ENCODE peak calls at places on chromosomes 7 and 10, in five cellular contexts. K is tibial nerve, M is BE2C, L is upper lobe of left lung, W is left ventricle myocardium inferior. C is an unnamed sample. For H3K36me3, the result is how much of the 10 kb centered on the place peaks cover.

GRCh38 chr7:70380315-70381027 is 751.5 kb upstream of the GALNT17 start:
- DNase-seq in K (peak), M (no peak), L (no peak), W (peak), C (no peak)

GRCh38 chr7:30852360-30852709 is 59.3 kb upstream of the AQP1 start:
- DNase-seq in K (no peak), M (no peak), L (no peak), W (no peak), C (peak)

GRCh38 chr10:131043039-131043691 is 268.4 kb downstream of the TCERG1L start:
- DNase-seq in K (no peak), M (no peak), L (no peak), W (no peak), C (no peak)

GRCh38 chr7:101590663-101591435 is 38.2 kb downstream of the MYL10 start:
- DNase-seq in K (no peak), M (no peak), L (peak), W (no peak), C (no peak)

GRCh38 chr7:77415822-77416620 is at the start of gene GSAP:
- DNase-seq in K (no peak), M (peak), L (peak), W (peak), C (peak)

GRCh38 chr10:1603181-1603580 is 134.1 kb downstream of the ADARB2 start:
- DNase-seq in K (no peak), M (no peak), L (no peak), W (no peak), C (no peak)

GRCh38 chr10:34319197-34319846 is 495.8 kb downstream of the PARD3 start:
- DNase-seq in K (no peak), M (peak), L (no peak), W (no peak), C (no peak)

GRCh38 chr10:24822557-24822956 is 98.9 kb upstream of the ARHGAP21 start:
- DNase-seq in K (no peak), M (no peak), L (no peak), W (no peak), C (no peak)

GRCh38 chr7:94701555-94701973 is 45.6 kb upstream of the SGCE start:
- DNase-seq in K (no peak), M (no peak), L (no peak), W (no peak), C (no peak)

GRCh38 chr10:86363184-86363832 is 3.3 kb downstream of the GRID1 start:
- DNase-seq in K (no peak), M (no peak), L (peak), W (peak), C (peak)

GRCh38 chr7:92461027-92462003 is 14.0 kb downstream of the GATAD1 start:
- DNase-seq in K (no peak), M (peak), L (no peak), W (no peak), C (peak)

GRCh38 chr7:134696261-134696660 is 49.6 kb downstream of the BPGM start:
- DNase-seq in K (no peak), M (no peak), L (no peak), W (no peak), C (no peak)

GRCh38 chr7:157410831-157411556 is 74.2 kb downstream of the DNAJB6 start:
- DNase-seq in K (no peak), M (no peak), L (no peak), W (peak), C (no peak)

GRCh38 chr10:30359373-30360206 is 10.5 kb upstream of the MTPAP start:
- DNase-seq in K (no peak), M (peak), L (peak), W (peak), C (peak)

GRCh38 chr10:43865275-43866135 is 216.8 kb upstream of the ZNF32 start:
- DNase-seq in K (no peak), M (peak), L (no peak), W (no peak), C (no peak)

GRCh38 chr10:65566906-65567305 is 1358.9 kb upstream of the LRRTM3 start:
- DNase-seq in K (no peak), M (no peak), L (no peak), W (no peak), C (no peak)

GRCh38 chr10:36280886-36281499 is 638.9 kb upstream of the FZD8 start:
- DNase-seq in K (no peak), M (no peak), L (peak), W (no peak), C (no peak)

GRCh38 chr10:78756604-78757442 is 311.9 kb upstream of the ZMIZ1 start:
- DNase-seq in K (peak), M (peak), L (no peak), W (peak), C (no peak)

GRCh38 chr7:143362126-143362961 is at the start of gene FAM131B:
- DNase-seq in K (no peak), M (no peak), L (peak), W (no peak), C (peak)

GRCh38 chr7:155516466-155516865 is 29.9 kb downstream of the CNPY1 start:
- DNase-seq in K (no peak), M (no peak), L (no peak), W (no peak), C (no peak)

GRCh38 chr7:155962191-155962967 is 150.1 kb upstream of the SHH start:
- DNase-seq in K (no peak), M (no peak), L (no peak), W (no peak), C (no peak)

GRCh38 chr7:473211-473734 is 46.4 kb downstream of the PDGFA start:
- DNase-seq in K (no peak), M (peak), L (peak), W (no peak), C (no peak)

GRCh38 chr7:99624487-99624886 is 7.7 kb downstream of the ZSCAN25 start:
- DNase-seq in K (no peak), M (no peak), L (peak), W (no peak), C (no peak)

GRCh38 chr7:128940494-128941322 is 3.0 kb downstream of the IRF5 start:
- DNase-seq in K (no peak), M (no peak), L (peak), W (peak), C (no peak)

GRCh38 chr7:155404976-155405375 is 53.0 kb upstream of the EN2 start:
- DNase-seq in K (no peak), M (no peak), L (peak), W (no peak), C (no peak)

GRCh38 chr10:73911553-73912004 is 647 bp downstream of the PLAU start:
- DNase-seq in K (no peak), M (no peak), L (no peak), W (no peak), C (no peak)

GRCh38 chr10:101613646-101614045 is 25.5 kb downstream of the DPCD start:
- DNase-seq in K (no peak), M (no peak), L (no peak), W (no peak), C (no peak)
- H3K36me3 ChIP-seq in K (under half), M (under half), L (under half), W (under half), C (under half)

GRCh38 chr10:89946106-89946505 is 244.7 kb downstream of the KIF20B start:
- DNase-seq in K (no peak), M (no peak), L (no peak), W (no peak), C (no peak)
- H3K4me3 ChIP-seq in K (no peak), M (no peak), L (no peak), W (no peak), C (no peak)

GRCh38 chr10:91788527-91788926 is 9.7 kb upstream of the TNKS2 start:
- DNase-seq in K (no peak), M (no peak), L (no peak), W (no peak), C (no peak)
- TF ChIP-seq CTCF in K (no peak), M (no peak), L (no peak), W (no peak), C (no peak)

DNA sequence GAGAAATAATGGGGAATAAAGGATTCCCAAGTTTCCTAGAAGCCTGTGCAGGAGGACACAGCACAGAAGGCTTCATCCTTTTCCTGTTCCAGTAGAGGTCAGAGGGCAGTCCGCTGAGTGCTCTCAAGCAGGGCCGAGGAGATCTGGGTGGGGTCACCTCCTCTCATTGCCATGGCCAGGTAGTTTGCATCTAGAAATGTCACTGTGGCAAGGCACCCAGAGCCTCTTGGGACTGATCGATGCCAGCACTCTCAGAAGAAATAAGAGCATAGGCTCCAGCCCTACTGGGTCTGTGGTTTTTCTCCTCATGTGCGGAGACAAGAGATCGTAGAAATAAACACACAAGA is 7.9 kb downstream of the NUB1 start:
- DNase-seq in K (no peak), M (no peak), L (no peak), W (no peak), C (no peak)
- H3K36me3 ChIP-seq in K (under half), M (under half), L (under half), W (half or more), C (half or more)

DNA sequence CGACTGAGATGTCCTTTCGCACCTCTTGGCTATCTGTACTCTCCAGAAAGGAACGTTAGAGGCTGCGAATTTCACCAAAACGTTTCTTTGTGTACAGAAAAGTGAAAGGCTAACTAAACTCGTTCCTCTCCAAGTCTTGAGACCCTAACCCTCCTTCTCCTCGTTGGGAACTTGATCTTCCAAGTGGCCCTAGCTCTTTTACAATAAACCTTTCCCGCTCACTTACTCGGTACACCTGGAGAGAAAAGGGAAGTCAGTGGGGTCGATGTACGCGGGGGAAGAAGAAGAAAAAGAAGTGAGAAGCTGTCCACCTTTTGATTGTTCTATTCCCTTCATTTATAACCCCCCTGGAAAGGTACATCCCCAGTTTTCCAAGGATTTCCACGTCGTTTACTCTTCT is 164.9 kb upstream of the PPP1R3A start:
- DNase-seq in K (no peak), M (no peak), L (no peak), W (no peak), C (no peak)
- H3K4me3 ChIP-seq in K (no peak), M (no peak), L (no peak), W (peak), C (peak)

DNA sequence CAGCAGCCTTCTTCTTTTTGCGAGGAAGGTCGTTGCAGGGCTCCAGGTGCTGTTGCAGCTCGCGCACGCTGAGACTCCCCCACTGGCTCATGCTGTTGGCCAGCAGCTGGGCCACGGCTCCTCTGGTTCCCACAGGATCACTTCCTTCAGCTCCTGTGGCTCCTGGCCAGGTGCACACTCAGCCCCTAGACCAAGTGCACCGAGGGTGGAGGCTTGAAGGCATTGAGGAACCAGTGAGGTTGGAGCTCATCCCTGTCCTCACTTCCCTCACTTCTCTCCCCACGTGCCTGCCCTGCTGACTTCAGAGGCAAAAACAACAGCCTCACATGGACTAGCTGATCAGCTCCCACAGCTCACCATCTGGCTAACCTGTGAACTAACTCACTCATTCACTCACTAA is 46.2 kb upstream of the ADRB1 start:
- DNase-seq in K (no peak), M (no peak), L (no peak), W (peak), C (no peak)
- TF ChIP-seq CTCF in K (no peak), M (no peak), L (no peak), W (no peak), C (no peak)

GRCh38 chr10:63206997-63207952 is 74.1 kb downstream of the NRBF2 start:
- DNase-seq in K (no peak), M (no peak), L (no peak), W (no peak), C (no peak)

GRCh38 chr10:63208981-63209380 is 75.9 kb downstream of the NRBF2 start:
- DNase-seq in K (no peak), M (no peak), L (no peak), W (no peak), C (no peak)

GRCh38 chr10:63210611-63211196 is 77.6 kb downstream of the NRBF2 start:
- DNase-seq in K (no peak), M (no peak), L (no peak), W (no peak), C (no peak)

GRCh38 chr10:63206576-63206975 is 73.4 kb downstream of the NRBF2 start:
- DNase-seq in K (no peak), M (no peak), L (no peak), W (no peak), C (no peak)

GRCh38 chr10:63209703-63210102 is 76.6 kb downstream of the NRBF2 start:
- DNase-seq in K (no peak), M (no peak), L (no peak), W (no peak), C (no peak)
- H3K36me3 ChIP-seq in K (under half), M (under half), L (under half), W (half or more), C (half or more)

GRCh38 chr7:28192786-28193581 is 12.4 kb upstream of the JAZF1 start:
- DNase-seq in K (no peak), M (no peak), L (no peak), W (no peak), C (no peak)
- H3K4me3 ChIP-seq in K (no peak), M (no peak), L (no peak), W (no peak), C (no peak)

DNA sequence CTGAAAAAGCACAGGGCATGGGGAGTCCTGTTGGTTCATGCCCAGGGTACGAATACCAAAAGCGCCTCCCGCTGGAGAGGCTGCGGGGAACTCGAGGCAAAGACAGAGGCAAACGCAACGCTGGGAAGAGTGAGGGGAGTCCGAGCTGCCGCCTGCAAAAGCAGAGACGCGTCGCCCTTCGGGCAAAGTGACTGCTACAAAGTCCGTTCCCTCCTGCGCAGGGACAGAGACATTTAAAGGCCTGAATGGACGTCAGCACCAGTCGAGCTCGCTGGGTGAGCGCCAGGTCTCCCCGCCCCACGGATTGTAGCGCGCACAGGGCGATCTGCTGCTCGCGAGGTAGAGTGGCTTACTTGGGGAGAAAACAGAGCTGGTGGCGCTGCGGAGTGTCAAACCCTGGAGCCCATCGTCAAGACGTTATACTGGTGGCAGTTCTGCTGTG is 732.8 kb downstream of the ZWINT start:
- DNase-seq in K (no peak), M (peak), L (peak), W (no peak), C (peak)
- TF ChIP-seq CTCF in K (no peak), M (peak), L (no peak), W (no peak), C (peak)